ENCODE peak calls at places on chromosomes 3 and 15, in ten cellular contexts. X is left lung; J is mesothelial cell of epicardium; R is GM06990; Q is fibroblast of the aortic adventitia; Y is CD4-positive, alpha-beta T cell; P is choroid plexus epithelial cell; W is astrocyte; B is upper lobe of right lung; I is lung. E is an unnamed sample.

GRCh38 chr15:98443483-98443882 is 204.9 kb upstream of the IGF1R start:
- DNase-seq in W (no peak), R (no peak), Q (no peak), X (no peak), Y (no peak), P (no peak), J (no peak), B (no peak), I (no peak), E (no peak)

GRCh38 chr15:77571181-77571580 is 61.5 kb downstream of the LINGO1 start:
- DNase-seq in B (no peak), J (no peak), I (no peak), R (no peak), P (no peak), W (no peak), Y (no peak), X (no peak), Q (no peak), E (no peak)

GRCh38 chr3:82001276-82001953 is 240.0 kb upstream of the GBE1 start:
- DNase-seq in I (no peak), P (peak; percentile 26), J (no peak), R (no peak), B (no peak), Y (no peak), X (no peak), Q (no peak), W (no peak), E (no peak)

GRCh38 chr15:101198820-101199219 is 53.0 kb downstream of the CHSY1 start:
- DNase-seq in W (peak; percentile 33), Y (no peak), I (no peak), X (no peak), P (peak; percentile 54), R (no peak), B (no peak), J (no peak), Q (no peak), E (no peak)

GRCh38 chr3:170772135-170772534 is 97.9 kb downstream of the RPL22L1 start:
- DNase-seq in Q (no peak), I (no peak), Y (no peak), P (no peak), B (no peak), J (no peak), W (peak; percentile 39), X (no peak), R (no peak), E (no peak)

GRCh38 chr3:36540898-36541518 is 160.7 kb downstream of the STAC start:
- DNase-seq in J (no peak), Y (no peak), Q (peak; percentile 68), B (no peak), W (peak; percentile 27), X (no peak), P (peak; percentile 69), I (no peak), R (no peak), E (no peak)

GRCh38 chr15:82168296-82168695 is 94.2 kb downstream of the EFL1 start:
- DNase-seq in Q (no peak), P (no peak), Y (no peak), J (no peak), W (no peak), X (no peak), I (no peak), R (no peak), B (no peak), E (no peak)

GRCh38 chr15:56989411-56989924 is 71.0 kb downstream of the TCF12 start:
- DNase-seq in X (no peak), P (no peak), J (no peak), Q (no peak), R (no peak), I (no peak), W (no peak), B (no peak), Y (no peak), E (no peak)

GRCh38 chr15:89070197-89071124 is 17.8 kb upstream of the ABHD2 start:
- DNase-seq in B (no peak), J (no peak), W (no peak), R (no peak), Y (no peak), P (no peak), X (no peak), Q (no peak), I (no peak), E (no peak)

GRCh38 chr3:73601031-73601430 is 23.7 kb downstream of the PDZRN3 start:
- DNase-seq in W (no peak), P (peak; percentile 36), X (no peak), Q (no peak), B (no peak), J (no peak), R (no peak), I (no peak), Y (no peak), E (no peak)

DNA sequence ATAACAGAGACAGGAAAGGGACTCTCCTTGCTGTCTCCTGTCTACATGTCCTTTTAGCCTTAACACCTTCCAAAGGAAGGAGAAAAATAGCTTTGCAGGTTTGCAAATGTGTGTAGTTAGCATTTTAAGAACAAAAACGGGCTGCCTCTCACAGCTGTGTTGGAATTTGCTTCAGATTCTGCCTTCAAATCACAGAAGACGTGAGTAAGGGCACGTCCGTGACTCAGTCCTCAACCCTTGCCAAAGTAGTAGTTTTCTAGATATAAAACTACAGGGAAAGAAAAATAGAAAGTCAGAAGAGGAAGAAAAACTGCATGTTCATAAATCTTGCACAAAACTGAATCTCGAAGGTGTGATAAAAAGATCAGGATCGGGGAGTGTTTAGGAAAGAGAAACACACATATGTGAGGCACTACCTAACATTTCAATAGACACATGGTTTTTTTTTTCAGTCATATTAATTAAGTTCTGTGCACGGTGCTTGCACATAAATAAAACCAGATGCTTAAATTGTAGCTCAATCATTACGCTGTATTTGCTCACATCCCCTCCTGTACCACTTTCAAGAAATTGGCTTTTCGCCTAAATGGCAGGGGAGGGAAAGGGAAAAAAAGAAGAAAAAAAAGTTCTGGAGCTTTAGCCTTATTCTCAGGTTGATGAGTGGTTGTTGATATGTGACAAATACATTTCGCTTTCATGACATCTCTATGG is 71.7 kb downstream of the P3H2 start:
- DNase-seq in R (no peak), P (peak; percentile 79), B (no peak), Y (no peak), Q (peak; percentile 82), X (no peak), I (no peak), J (no peak), W (peak; percentile 82), E (no peak)
- TF ChIP-seq CTCF in R (no peak), P (no peak), B (no peak), Y (no peak), Q (no peak), X (no peak), I (no peak), J (no peak), W (no peak), E (no peak)

GRCh38 chr3:184005981-184006507 is 11.6 kb downstream of the ABCC5 start:
- DNase-seq in W (peak; percentile 56), I (peak; percentile 81), J (peak; percentile 75), P (peak; percentile 71), B (peak; percentile 87), R (peak; percentile 39), Y (no peak), Q (peak; percentile 27), X (peak; percentile 85), E (peak; percentile 25)
- TF ChIP-seq CTCF in W (no peak), I (no peak), J (no peak), P (no peak), B (no peak), R (no peak), Y (no peak), Q (no peak), X (no peak), E (no peak)

GRCh38 chr3:187987162-187987561 is 166.8 kb upstream of the LPP start:
- DNase-seq in W (no peak), Y (no peak), I (no peak), X (no peak), Q (no peak), B (no peak), R (no peak), J (no peak), P (no peak), E (no peak)

GRCh38 chr3:187992609-187993008 is 161.3 kb upstream of the LPP start:
- DNase-seq in W (no peak), B (no peak), Q (no peak), I (no peak), J (no peak), P (no peak), Y (no peak), X (no peak), R (no peak), E (no peak)

GRCh38 chr3:187987919-187988318 is 166.0 kb upstream of the LPP start:
- DNase-seq in X (no peak), Q (no peak), J (no peak), R (no peak), W (no peak), Y (peak; percentile 29), P (no peak), B (no peak), I (no peak), E (no peak)

GRCh38 chr3:187986514-187986934 is 167.4 kb upstream of the LPP start:
- DNase-seq in P (peak; percentile 79), X (no peak), J (no peak), R (no peak), I (no peak), B (no peak), Y (no peak), Q (peak; percentile 84), W (peak; percentile 96), E (no peak)

GRCh38 chr3:187989458-187990153 is 164.4 kb upstream of the LPP start:
- DNase-seq in I (no peak), X (no peak), J (no peak), R (no peak), Y (no peak), Q (no peak), W (peak; percentile 26), P (no peak), B (no peak), E (no peak)
- TF ChIP-seq CTCF in I (no peak), X (no peak), J (no peak), R (no peak), Y (no peak), Q (no peak), W (no peak), P (no peak), B (no peak), E (no peak)

GRCh38 chr3:192091831-192092230 is 630.9 kb downstream of the PYDC2 start:
- DNase-seq in I (no peak), J (no peak), R (no peak), P (peak; percentile 5), W (peak; percentile 63), Q (peak; percentile 21), Y (no peak), B (no peak), X (no peak), E (no peak)

GRCh38 chr3:192092388-192093005 is 631.5 kb downstream of the PYDC2 start:
- DNase-seq in X (no peak), J (no peak), R (no peak), I (no peak), Q (peak; percentile 6), W (no peak), P (no peak), Y (no peak), B (no peak), E (no peak)

DNA sequence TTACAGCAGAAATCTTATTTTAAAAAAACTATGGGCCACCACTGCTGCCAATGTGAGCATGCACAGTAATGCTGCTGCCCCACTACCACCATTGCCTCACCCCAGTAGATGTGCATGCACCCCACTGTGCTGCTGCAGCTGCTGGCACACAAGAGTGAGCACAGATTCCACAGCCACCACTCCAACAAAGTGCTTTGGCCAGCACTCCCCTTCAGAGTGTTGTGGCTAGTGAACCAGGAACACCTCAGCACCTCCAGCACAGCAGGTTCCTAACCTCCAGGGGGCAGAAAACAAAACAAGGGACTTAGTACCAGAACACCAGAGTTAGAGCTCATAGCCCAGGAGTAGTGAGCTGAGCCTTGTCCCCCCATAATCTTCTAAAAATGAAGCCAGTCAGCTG is 629.6 kb downstream of the PYDC2 start:
- DNase-seq in X (no peak), Q (no peak), J (no peak), W (no peak), Y (no peak), I (no peak), B (no peak), R (no peak), P (no peak), E (no peak)
- TF ChIP-seq CTCF in X (no peak), Q (no peak), J (no peak), W (no peak), Y (no peak), I (no peak), B (no peak), R (peak; percentile 48), P (no peak), E (no peak)

E was measured in activated B cell treated with CpG ODN at 0.5 μM for 24 hours.